ENCODE peak calls at places on chromosome X, in ten cellular contexts. One of them, this sample, is unnamed. For H3K9me3, the result is how much of the 10 kb centered on the place peaks cover.

GRCh38 chrX:38654302-38654701 is 93.0 kb downstream of the TSPAN7 start:
- DNase-seq in prostate gland: no peak
- DNase-seq in OCI-LY7: peak
- DNase-seq in colonic mucosa: no peak
- DNase-seq in mesenchymal stem cell: peak
- DNase-seq in cardiac muscle cell: peak
- DNase-seq in effector memory CD4-positive, alpha-beta T cell: no peak
- DNase-seq in gastrocnemius medialis: no peak
- DNase-seq in body of pancreas: no peak
- DNase-seq in fibroblast of lung: peak
- DNase-seq in this sample: no peak

GRCh38 chrX:11397680-11398079 is 104.5 kb downstream of the AMELX start:
- DNase-seq in fibroblast of lung: no peak
- DNase-seq in gastrocnemius medialis: no peak
- DNase-seq in body of pancreas: no peak
- DNase-seq in mesenchymal stem cell: no peak
- DNase-seq in cardiac muscle cell: no peak
- DNase-seq in prostate gland: no peak
- DNase-seq in effector memory CD4-positive, alpha-beta T cell: no peak
- DNase-seq in OCI-LY7: no peak
- DNase-seq in colonic mucosa: no peak
- DNase-seq in this sample: no peak

GRCh38 chrX:108068121-108068520 is 23.2 kb downstream of the PSMD10 start:
- DNase-seq in effector memory CD4-positive, alpha-beta T cell: no peak
- DNase-seq in cardiac muscle cell: no peak
- DNase-seq in colonic mucosa: no peak
- DNase-seq in fibroblast of lung: no peak
- DNase-seq in prostate gland: no peak
- DNase-seq in body of pancreas: no peak
- DNase-seq in gastrocnemius medialis: no peak
- DNase-seq in mesenchymal stem cell: no peak
- DNase-seq in OCI-LY7: no peak
- DNase-seq in this sample: no peak

GRCh38 chrX:153816821-153817220 is 13.5 kb downstream of the PDZD4 start:
- DNase-seq in mesenchymal stem cell: no peak
- DNase-seq in effector memory CD4-positive, alpha-beta T cell: peak
- DNase-seq in OCI-LY7: no peak
- DNase-seq in gastrocnemius medialis: no peak
- DNase-seq in colonic mucosa: no peak
- DNase-seq in body of pancreas: no peak
- DNase-seq in cardiac muscle cell: no peak
- DNase-seq in prostate gland: no peak
- DNase-seq in fibroblast of lung: no peak
- DNase-seq in this sample: no peak

GRCh38 chrX:129842510-129843208 is 1.0 kb downstream of the ZDHHC9 start:
- DNase-seq in mesenchymal stem cell: peak
- DNase-seq in effector memory CD4-positive, alpha-beta T cell: no peak
- DNase-seq in colonic mucosa: peak
- DNase-seq in body of pancreas: peak
- DNase-seq in cardiac muscle cell: peak
- DNase-seq in prostate gland: peak
- DNase-seq in gastrocnemius medialis: peak
- DNase-seq in fibroblast of lung: peak
- DNase-seq in OCI-LY7: peak
- DNase-seq in this sample: peak

GRCh38 chrX:40240844-40241243 is 143.1 kb upstream of the BCOR start:
- DNase-seq in mesenchymal stem cell: no peak
- DNase-seq in cardiac muscle cell: no peak
- DNase-seq in gastrocnemius medialis: no peak
- DNase-seq in prostate gland: no peak
- DNase-seq in effector memory CD4-positive, alpha-beta T cell: no peak
- DNase-seq in colonic mucosa: no peak
- DNase-seq in body of pancreas: no peak
- DNase-seq in fibroblast of lung: no peak
- DNase-seq in OCI-LY7: no peak
- DNase-seq in this sample: no peak

GRCh38 chrX:106897259-106897658 is 5.9 kb downstream of the RIPPLY1 start:
- DNase-seq in fibroblast of lung: peak
- DNase-seq in gastrocnemius medialis: no peak
- DNase-seq in colonic mucosa: no peak
- DNase-seq in cardiac muscle cell: no peak
- DNase-seq in prostate gland: no peak
- DNase-seq in body of pancreas: no peak
- DNase-seq in effector memory CD4-positive, alpha-beta T cell: no peak
- DNase-seq in mesenchymal stem cell: no peak
- DNase-seq in OCI-LY7: no peak
- DNase-seq in this sample: peak

GRCh38 chrX:150605603-150606002 is 37.2 kb downstream of the MTM1 start:
- DNase-seq in OCI-LY7: no peak
- DNase-seq in effector memory CD4-positive, alpha-beta T cell: no peak
- DNase-seq in mesenchymal stem cell: no peak
- DNase-seq in colonic mucosa: peak
- DNase-seq in gastrocnemius medialis: no peak
- DNase-seq in cardiac muscle cell: no peak
- DNase-seq in prostate gland: no peak
- DNase-seq in body of pancreas: no peak
- DNase-seq in fibroblast of lung: no peak
- DNase-seq in this sample: no peak

GRCh38 chrX:112846787-112847186 is 6.2 kb upstream of the AMOT start:
- DNase-seq in cardiac muscle cell: no peak
- DNase-seq in effector memory CD4-positive, alpha-beta T cell: no peak
- DNase-seq in mesenchymal stem cell: no peak
- DNase-seq in gastrocnemius medialis: no peak
- DNase-seq in colonic mucosa: no peak
- DNase-seq in body of pancreas: no peak
- DNase-seq in fibroblast of lung: no peak
- DNase-seq in OCI-LY7: no peak
- DNase-seq in prostate gland: no peak
- DNase-seq in this sample: no peak

GRCh38 chrX:77447339-77448149 is at the start of gene FGF16:
- DNase-seq in OCI-LY7: no peak
- DNase-seq in prostate gland: no peak
- DNase-seq in effector memory CD4-positive, alpha-beta T cell: no peak
- DNase-seq in fibroblast of lung: no peak
- DNase-seq in body of pancreas: no peak
- DNase-seq in colonic mucosa: no peak
- DNase-seq in mesenchymal stem cell: no peak
- DNase-seq in cardiac muscle cell: no peak
- DNase-seq in gastrocnemius medialis: no peak
- DNase-seq in this sample: no peak

GRCh38 chrX:149472620-149473019 is 32.5 kb downstream of the IDS start:
- DNase-seq in mesenchymal stem cell: peak
- DNase-seq in colonic mucosa: no peak
- DNase-seq in gastrocnemius medialis: no peak
- DNase-seq in OCI-LY7: no peak
- DNase-seq in cardiac muscle cell: no peak
- DNase-seq in fibroblast of lung: no peak
- DNase-seq in effector memory CD4-positive, alpha-beta T cell: no peak
- DNase-seq in prostate gland: no peak
- DNase-seq in body of pancreas: no peak
- DNase-seq in this sample: no peak
- H3K9me3 ChIP-seq in mesenchymal stem cell: under half
- H3K9me3 ChIP-seq in colonic mucosa: under half
- H3K9me3 ChIP-seq in gastrocnemius medialis: under half
- H3K9me3 ChIP-seq in OCI-LY7: under half
- H3K9me3 ChIP-seq in cardiac muscle cell: under half
- H3K9me3 ChIP-seq in fibroblast of lung: under half
- H3K9me3 ChIP-seq in effector memory CD4-positive, alpha-beta T cell: under half
- H3K9me3 ChIP-seq in prostate gland: under half
- H3K9me3 ChIP-seq in body of pancreas: under half
- H3K9me3 ChIP-seq in this sample: under half

GRCh38 chrX:131741103-131741581 is 197.3 kb downstream of the OR13H1 start:
- DNase-seq in gastrocnemius medialis: no peak
- DNase-seq in effector memory CD4-positive, alpha-beta T cell: no peak
- DNase-seq in prostate gland: no peak
- DNase-seq in body of pancreas: peak
- DNase-seq in mesenchymal stem cell: no peak
- DNase-seq in fibroblast of lung: peak
- DNase-seq in OCI-LY7: no peak
- DNase-seq in colonic mucosa: peak
- DNase-seq in cardiac muscle cell: no peak
- DNase-seq in this sample: no peak
- H3K4me3 ChIP-seq in gastrocnemius medialis: peak
- H3K4me3 ChIP-seq in effector memory CD4-positive, alpha-beta T cell: peak
- H3K4me3 ChIP-seq in prostate gland: no peak
- H3K4me3 ChIP-seq in body of pancreas: no peak
- H3K4me3 ChIP-seq in mesenchymal stem cell: no peak
- H3K4me3 ChIP-seq in fibroblast of lung: peak
- H3K4me3 ChIP-seq in OCI-LY7: no peak
- H3K4me3 ChIP-seq in colonic mucosa: peak
- H3K4me3 ChIP-seq in cardiac muscle cell: no peak
- H3K4me3 ChIP-seq in this sample: no peak

GRCh38 chrX:63458981-63459380 is 107.8 kb upstream of the SPIN4 start:
- DNase-seq in fibroblast of lung: no peak
- DNase-seq in prostate gland: no peak
- DNase-seq in OCI-LY7: no peak
- DNase-seq in body of pancreas: no peak
- DNase-seq in gastrocnemius medialis: no peak
- DNase-seq in mesenchymal stem cell: no peak
- DNase-seq in cardiac muscle cell: no peak
- DNase-seq in colonic mucosa: no peak
- DNase-seq in effector memory CD4-positive, alpha-beta T cell: no peak
- DNase-seq in this sample: no peak

DNA sequence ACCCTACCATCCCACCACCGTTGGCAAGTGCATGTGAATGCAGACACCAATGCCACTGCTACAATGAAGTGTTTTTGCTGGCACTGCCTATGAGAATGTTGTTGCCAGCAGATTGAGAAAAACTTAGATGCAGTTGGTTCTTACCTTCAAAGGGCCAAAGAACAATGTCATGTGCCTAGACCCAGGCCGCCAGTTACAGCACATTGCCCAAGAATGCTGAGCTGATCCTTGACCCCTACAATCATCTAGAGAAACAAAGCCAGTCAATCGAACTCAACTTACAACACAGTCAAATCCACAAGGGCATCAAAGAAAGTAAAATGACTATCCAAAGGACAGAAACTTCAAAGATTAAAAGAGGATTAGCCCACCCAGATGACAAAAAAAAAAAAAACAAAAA is 102.4 kb upstream of the SPIN4 start:
- DNase-seq in colonic mucosa: no peak
- DNase-seq in cardiac muscle cell: no peak
- DNase-seq in prostate gland: no peak
- DNase-seq in body of pancreas: no peak
- DNase-seq in OCI-LY7: no peak
- DNase-seq in effector memory CD4-positive, alpha-beta T cell: no peak
- DNase-seq in fibroblast of lung: no peak
- DNase-seq in mesenchymal stem cell: no peak
- DNase-seq in gastrocnemius medialis: no peak
- DNase-seq in this sample: no peak
- H3K9me3 ChIP-seq in colonic mucosa: under half
- H3K9me3 ChIP-seq in cardiac muscle cell: under half
- H3K9me3 ChIP-seq in prostate gland: under half
- H3K9me3 ChIP-seq in body of pancreas: under half
- H3K9me3 ChIP-seq in OCI-LY7: under half
- H3K9me3 ChIP-seq in effector memory CD4-positive, alpha-beta T cell: under half
- H3K9me3 ChIP-seq in fibroblast of lung: under half
- H3K9me3 ChIP-seq in mesenchymal stem cell: under half
- H3K9me3 ChIP-seq in gastrocnemius medialis: under half
- H3K9me3 ChIP-seq in this sample: under half

GRCh38 chrX:73830489-73831414 is 267.8 kb downstream of the CHIC1 start:
- DNase-seq in cardiac muscle cell: no peak
- DNase-seq in effector memory CD4-positive, alpha-beta T cell: no peak
- DNase-seq in prostate gland: no peak
- DNase-seq in gastrocnemius medialis: no peak
- DNase-seq in fibroblast of lung: no peak
- DNase-seq in OCI-LY7: no peak
- DNase-seq in mesenchymal stem cell: no peak
- DNase-seq in body of pancreas: no peak
- DNase-seq in colonic mucosa: no peak
- DNase-seq in this sample: no peak
- H3K4me3 ChIP-seq in cardiac muscle cell: no peak
- H3K4me3 ChIP-seq in effector memory CD4-positive, alpha-beta T cell: no peak
- H3K4me3 ChIP-seq in prostate gland: no peak
- H3K4me3 ChIP-seq in gastrocnemius medialis: no peak
- H3K4me3 ChIP-seq in fibroblast of lung: no peak
- H3K4me3 ChIP-seq in OCI-LY7: no peak
- H3K4me3 ChIP-seq in mesenchymal stem cell: no peak
- H3K4me3 ChIP-seq in body of pancreas: no peak
- H3K4me3 ChIP-seq in colonic mucosa: no peak
- H3K4me3 ChIP-seq in this sample: no peak

GRCh38 chrX:63761639-63762038 is 23.4 kb downstream of the ARHGEF9 start:
- DNase-seq in mesenchymal stem cell: no peak
- DNase-seq in gastrocnemius medialis: no peak
- DNase-seq in colonic mucosa: no peak
- DNase-seq in body of pancreas: no peak
- DNase-seq in effector memory CD4-positive, alpha-beta T cell: no peak
- DNase-seq in fibroblast of lung: no peak
- DNase-seq in cardiac muscle cell: no peak
- DNase-seq in prostate gland: no peak
- DNase-seq in OCI-LY7: peak
- DNase-seq in this sample: no peak
- H3K9me3 ChIP-seq in mesenchymal stem cell: under half
- H3K9me3 ChIP-seq in gastrocnemius medialis: under half
- H3K9me3 ChIP-seq in colonic mucosa: under half
- H3K9me3 ChIP-seq in body of pancreas: under half
- H3K9me3 ChIP-seq in effector memory CD4-positive, alpha-beta T cell: under half
- H3K9me3 ChIP-seq in fibroblast of lung: under half
- H3K9me3 ChIP-seq in cardiac muscle cell: under half
- H3K9me3 ChIP-seq in prostate gland: under half
- H3K9me3 ChIP-seq in OCI-LY7: under half
- H3K9me3 ChIP-seq in this sample: under half

GRCh38 chrX:45830343-45830742 is 629.7 kb upstream of the DIPK2B start:
- DNase-seq in prostate gland: no peak
- DNase-seq in body of pancreas: no peak
- DNase-seq in mesenchymal stem cell: no peak
- DNase-seq in colonic mucosa: no peak
- DNase-seq in fibroblast of lung: no peak
- DNase-seq in cardiac muscle cell: no peak
- DNase-seq in gastrocnemius medialis: no peak
- DNase-seq in OCI-LY7: no peak
- DNase-seq in effector memory CD4-positive, alpha-beta T cell: no peak
- DNase-seq in this sample: no peak
- H3K4me3 ChIP-seq in prostate gland: no peak
- H3K4me3 ChIP-seq in body of pancreas: no peak
- H3K4me3 ChIP-seq in mesenchymal stem cell: no peak
- H3K4me3 ChIP-seq in colonic mucosa: no peak
- H3K4me3 ChIP-seq in fibroblast of lung: no peak
- H3K4me3 ChIP-seq in cardiac muscle cell: no peak
- H3K4me3 ChIP-seq in gastrocnemius medialis: no peak
- H3K4me3 ChIP-seq in OCI-LY7: no peak
- H3K4me3 ChIP-seq in effector memory CD4-positive, alpha-beta T cell: no peak
- H3K4me3 ChIP-seq in this sample: no peak

GRCh38 chrX:152020895-152021294 is 46.4 kb upstream of the GABRE start:
- DNase-seq in OCI-LY7: no peak
- DNase-seq in prostate gland: no peak
- DNase-seq in effector memory CD4-positive, alpha-beta T cell: no peak
- DNase-seq in body of pancreas: no peak
- DNase-seq in mesenchymal stem cell: no peak
- DNase-seq in fibroblast of lung: peak
- DNase-seq in gastrocnemius medialis: no peak
- DNase-seq in cardiac muscle cell: no peak
- DNase-seq in colonic mucosa: no peak
- DNase-seq in this sample: no peak
- H3K9me3 ChIP-seq in OCI-LY7: under half
- H3K9me3 ChIP-seq in prostate gland: under half
- H3K9me3 ChIP-seq in effector memory CD4-positive, alpha-beta T cell: under half
- H3K9me3 ChIP-seq in body of pancreas: under half
- H3K9me3 ChIP-seq in mesenchymal stem cell: under half
- H3K9me3 ChIP-seq in fibroblast of lung: under half
- H3K9me3 ChIP-seq in gastrocnemius medialis: under half
- H3K9me3 ChIP-seq in cardiac muscle cell: under half
- H3K9me3 ChIP-seq in colonic mucosa: under half
- H3K9me3 ChIP-seq in this sample: under half